ENCODE peak calls at places on chromosomes 7 and 10, in seven cellular contexts. N is NB4; L is activated CD4-positive, alpha-beta T cell treated with anti-CD3 and anti-CD28 coated beads, Interleukin-2, amount 10 ng/mL, durations not matched to agents 7 days and 5 days; Q is GM06990; H is KG1; I is transverse colon; G is HCT116. U is an unnamed sample.
A peak's percentile ranks its signal among the peaks of the same experiment; 100 is the strongest.

GRCh38 chr7:129801882-129802281 is 150.9 kb downstream of the UBE2H start:
- DNase-seq in N (no peak), L (no peak), Q (no peak), H (no peak), I (no peak), G (no peak), U (no peak)

GRCh38 chr7:77524732-77525131 is 12.4 kb upstream of the PTPN12 start:
- DNase-seq in N (peak; percentile 32), L (no peak), Q (no peak), H (no peak), I (no peak), G (no peak), U (no peak)

GRCh38 chr7:50974240-50974639 is 191.5 kb upstream of the GRB10 start:
- DNase-seq in N (no peak), L (no peak), Q (no peak), H (no peak), I (no peak), G (no peak), U (no peak)

GRCh38 chr7:54541941-54542618 is at the start of gene VSTM2A:
- DNase-seq in N (no peak), L (no peak), Q (no peak), H (no peak), I (no peak), G (no peak), U (no peak)

GRCh38 chr7:43649755-43650274 is 66.9 kb downstream of the STK17A start:
- DNase-seq in N (peak; percentile 87), L (peak; percentile 86), Q (peak; percentile 85), H (peak; percentile 42), I (peak; percentile 60), G (no peak), U (no peak)

GRCh38 chr10:46096909-46097575 is 51.0 kb upstream of the MSMB start:
- DNase-seq in N (peak; percentile 74), L (peak; percentile 39), Q (no peak), H (no peak), I (no peak), G (no peak), U (no peak)

GRCh38 chr10:95384011-95384704 is 93.4 kb upstream of the PDLIM1 start:
- DNase-seq in N (no peak), L (no peak), Q (no peak), H (no peak), I (no peak), G (no peak), U (no peak)

GRCh38 chr10:26860026-26860541 is 674 bp downstream of the ABI1 start:
- DNase-seq in N (peak; percentile 79), L (peak; percentile 52), Q (no peak), H (no peak), I (peak; percentile 56), G (no peak), U (peak; percentile 61)

GRCh38 chr10:132554991-132555647 is 17.5 kb downstream of the INPP5A start:
- DNase-seq in N (peak; percentile 97), L (peak; percentile 58), Q (peak; percentile 60), H (no peak), I (peak; percentile 52), G (no peak), U (no peak)

GRCh38 chr10:3068968-3069737 is 1.8 kb downstream of the PFKP start:
- DNase-seq in N (peak; percentile 24), L (peak; percentile 28), Q (peak; percentile 49), H (no peak), I (peak; percentile 28), G (no peak), U (no peak)

GRCh38 chr10:30553625-30554442 is 75.7 kb downstream of the LYZL2 start:
- DNase-seq in N (peak; percentile 42), L (no peak), Q (no peak), H (no peak), I (peak; percentile 82), G (no peak), U (peak; percentile 19)

GRCh38 chr7:94368371-94368791 is 26.3 kb upstream of the COL1A2 start:
- DNase-seq in N (no peak), L (no peak), Q (no peak), H (no peak), I (no peak), G (no peak), U (peak; percentile 16)

GRCh38 chr7:54349259-54349658 is 192.9 kb upstream of the VSTM2A start:
- DNase-seq in N (no peak), L (no peak), Q (no peak), H (no peak), I (no peak), G (no peak), U (no peak)

GRCh38 chr7:42976371-42976770 is 44.2 kb downstream of the MRPL32 start:
- DNase-seq in N (no peak), L (no peak), Q (no peak), H (no peak), I (no peak), G (no peak), U (no peak)

GRCh38 chr7:129606801-129607200 is 4.7 kb upstream of the NRF1 start:
- DNase-seq in N (peak; percentile 28), L (no peak), Q (peak; percentile 20), H (no peak), I (peak; percentile 13), G (no peak), U (peak; percentile 30)

U was measured in body of pancreas.